ENCODE peak calls at places on chromosome 11, in seven cellular contexts. V is foreskin fibroblast, N is kidney, L is heart left ventricle, I is cardiac fibroblast, H is gastrocnemius medialis, J is A549. B is an unnamed sample.

GRCh38 chr11:58893899-58894298 is 45.4 kb upstream of the GLYATL1 start:
- DNase-seq in V (no peak), N (no peak), L (no peak), I (no peak), H (no peak), J (no peak), B (no peak)

GRCh38 chr11:10265936-10266335 is 28.1 kb downstream of the SBF2 start:
- DNase-seq in V (no peak), N (no peak), L (no peak), I (no peak), H (no peak), J (no peak), B (no peak)

GRCh38 chr11:31798057-31799035 is 12.8 kb downstream of the PAX6 start:
- DNase-seq in V (no peak), N (no peak), L (peak), I (no peak), H (no peak), J (no peak), B (no peak)

GRCh38 chr11:14308114-14308896 is 50.7 kb downstream of the RRAS2 start:
- DNase-seq in V (peak), N (no peak), L (no peak), I (peak), H (no peak), J (peak), B (peak)

GRCh38 chr11:86182976-86183584 is 61.5 kb upstream of the EED start:
- DNase-seq in V (no peak), N (no peak), L (no peak), I (peak), H (no peak), J (no peak), B (no peak)

GRCh38 chr11:76248210-76248609 is 41.9 kb upstream of the WNT11 start:
- DNase-seq in V (no peak), N (peak), L (no peak), I (peak), H (no peak), J (peak), B (no peak)

GRCh38 chr11:11036185-11037161 is 178.6 kb upstream of the ZBED5 start:
- DNase-seq in V (peak), N (no peak), L (peak), I (peak), H (peak), J (peak), B (peak)

GRCh38 chr11:47408598-47409439 is 429 bp downstream of the SLC39A13 start:
- DNase-seq in V (peak), N (peak), L (peak), I (peak), H (peak), J (peak), B (peak)

GRCh38 chr11:92703431-92703830 is 266.0 kb upstream of the MTNR1B start:
- DNase-seq in V (peak), N (no peak), L (no peak), I (peak), H (no peak), J (no peak), B (no peak)

GRCh38 chr11:44785856-44786606 is 59.3 kb downstream of the TSPAN18 start:
- DNase-seq in V (no peak), N (no peak), L (no peak), I (no peak), H (no peak), J (peak), B (no peak)

GRCh38 chr11:69465236-69466000 is 16.0 kb upstream of the LINC01488 start:
- DNase-seq in V (no peak), N (peak), L (no peak), I (no peak), H (no peak), J (no peak), B (no peak)

GRCh38 chr11:103051158-103051801 is 40.7 kb downstream of the DCUN1D5 start:
- DNase-seq in V (no peak), N (no peak), L (no peak), I (no peak), H (no peak), J (no peak), B (no peak)

GRCh38 chr11:67562951-67563350 is 20.7 kb upstream of the GSTP1 start:
- DNase-seq in V (no peak), N (no peak), L (no peak), I (peak), H (no peak), J (no peak), B (no peak)

GRCh38 chr11:44774736-44775135 is 48.0 kb downstream of the TSPAN18 start:
- DNase-seq in V (no peak), N (no peak), L (no peak), I (no peak), H (no peak), J (no peak), B (no peak)

GRCh38 chr11:64642876-64643257 is 51.8 kb downstream of the SLC22A12 start:
- DNase-seq in V (no peak), N (no peak), L (no peak), I (no peak), H (no peak), J (no peak), B (no peak)

GRCh38 chr11:115420524-115420923 is 83.7 kb downstream of the CADM1 start:
- DNase-seq in V (no peak), N (no peak), L (no peak), I (no peak), H (no peak), J (no peak), B (no peak)

GRCh38 chr11:70303070-70303469 is 32.6 kb downstream of the PPFIA1 start:
- DNase-seq in V (peak), N (no peak), L (no peak), I (peak), H (no peak), J (no peak), B (no peak)

GRCh38 chr11:65551572-65552398 is 6.4 kb downstream of the LTBP3 start:
- DNase-seq in V (peak), N (peak), L (peak), I (no peak), H (no peak), J (peak), B (no peak)

DNA sequence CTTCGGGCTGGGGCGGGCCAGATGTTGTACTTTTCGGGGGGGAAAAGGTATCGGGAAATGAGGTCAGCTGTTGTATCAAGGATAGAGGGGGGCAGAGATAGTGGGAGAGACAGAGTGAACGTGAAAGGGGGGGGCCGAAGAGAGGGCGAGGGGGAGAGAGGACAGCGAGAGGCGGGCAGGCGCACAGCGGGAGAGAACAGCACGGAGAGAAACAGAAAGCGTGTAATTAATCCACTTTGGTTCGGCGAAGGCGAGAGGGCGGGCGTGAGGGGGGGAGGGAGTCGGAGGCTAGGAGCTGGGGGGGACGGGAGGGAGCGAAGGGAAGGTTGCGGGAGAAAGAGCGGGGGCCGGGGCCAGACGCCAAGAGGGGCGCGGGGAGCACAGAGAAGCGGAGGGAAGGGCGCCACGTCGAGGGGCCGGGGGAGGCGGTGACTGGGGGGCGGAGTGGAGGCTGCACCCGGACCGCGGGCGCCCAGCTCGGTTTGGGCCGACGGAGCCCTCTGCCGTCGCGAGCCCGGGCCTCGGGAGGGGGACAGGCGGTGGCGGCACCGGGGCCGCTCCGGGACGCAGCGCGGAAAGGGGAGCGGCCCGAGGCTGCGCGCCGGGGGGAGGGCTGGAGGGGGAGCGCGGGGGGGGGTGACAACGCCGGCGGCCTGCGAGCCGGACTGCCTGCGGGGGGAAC is 612 bp downstream of the IGF2 start:
- DNase-seq in V (peak), N (peak), L (no peak), I (no peak), H (no peak), J (no peak), B (no peak)
- TF ChIP-seq CTCF in V (no peak), N (no peak), L (no peak), I (no peak), H (no peak), J (no peak), B (no peak)

GRCh38 chr11:8328231-8328794 is 64.6 kb upstream of the LMO1 start:
- DNase-seq in V (no peak), N (no peak), L (no peak), I (no peak), H (no peak), J (no peak), B (no peak)
- H3K4me3 ChIP-seq in V (no peak), N (no peak), L (no peak), I (no peak), H (no peak), J (no peak), B (no peak)

DNA sequence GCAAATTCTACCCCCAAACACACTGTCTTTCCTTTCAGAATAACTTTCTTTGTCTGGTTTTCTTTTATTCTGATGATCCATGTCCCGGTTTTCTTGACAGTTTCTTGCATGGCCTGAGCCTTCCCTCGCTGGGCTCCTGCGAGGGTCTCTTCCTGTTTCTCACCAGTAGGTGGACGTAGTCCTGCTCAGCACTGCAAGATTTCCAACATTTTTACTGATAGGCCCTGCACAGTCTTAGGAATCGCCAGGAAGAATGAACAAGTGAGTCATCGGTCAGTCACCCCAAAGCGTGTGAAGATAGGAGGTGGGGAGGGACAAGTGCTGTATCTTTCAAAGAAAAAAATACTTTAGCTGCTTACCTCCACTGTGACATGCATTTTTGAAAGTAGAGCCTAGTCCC is 16.9 kb upstream of the KIRREL3 start:
- DNase-seq in V (peak), N (no peak), L (no peak), I (peak), H (no peak), J (peak), B (peak)
- TF ChIP-seq CTCF in V (peak), N (no peak), L (no peak), I (peak), H (no peak), J (peak), B (peak)

GRCh38 chr11:334264-335033 is 13.8 kb upstream of the IFITM3 start:
- DNase-seq in V (no peak), N (no peak), L (no peak), I (no peak), H (no peak), J (no peak), B (no peak)
- H3K4me3 ChIP-seq in V (no peak), N (no peak), L (no peak), I (no peak), H (no peak), J (no peak), B (no peak)

GRCh38 chr11:132312616-132313210 is 942.3 kb downstream of the NTM start:
- DNase-seq in V (peak), N (no peak), L (no peak), I (peak), H (no peak), J (no peak), B (peak)
- TF ChIP-seq CTCF in V (peak), N (peak), L (peak), I (peak), H (no peak), J (no peak), B (peak)

GRCh38 chr11:46295996-46296519 is 18.6 kb downstream of the CREB3L1 start:
- DNase-seq in V (no peak), N (peak), L (no peak), I (no peak), H (no peak), J (no peak), B (no peak)
- H3K4me3 ChIP-seq in V (peak), N (peak), L (peak), I (peak), H (peak), J (peak), B (peak)

GRCh38 chr11:12159351-12160099 is 49.1 kb downstream of the MICAL2 start:
- DNase-seq in V (peak), N (no peak), L (no peak), I (peak), H (peak), J (peak), B (peak)
- TF ChIP-seq CTCF in V (no peak), N (no peak), L (no peak), I (no peak), H (no peak), J (peak), B (no peak)

GRCh38 chr11:3614742-3615171 is 27.0 kb downstream of the ART5 start:
- DNase-seq in V (peak), N (no peak), L (no peak), I (no peak), H (peak), J (no peak), B (no peak)
- H3K4me3 ChIP-seq in V (no peak), N (no peak), L (no peak), I (no peak), H (peak), J (no peak), B (no peak)

GRCh38 chr11:126765196-126765595 is 235.4 kb downstream of the KIRREL3 start:
- DNase-seq in V (no peak), N (no peak), L (no peak), I (no peak), H (no peak), J (no peak), B (no peak)

GRCh38 chr11:126768702-126769101 is 231.9 kb downstream of the KIRREL3 start:
- DNase-seq in V (no peak), N (no peak), L (no peak), I (no peak), H (no peak), J (no peak), B (no peak)

GRCh38 chr11:126772267-126772666 is 228.3 kb downstream of the KIRREL3 start:
- DNase-seq in V (no peak), N (no peak), L (no peak), I (no peak), H (no peak), J (no peak), B (no peak)

GRCh38 chr11:126764221-126764620 is 236.3 kb downstream of the KIRREL3 start:
- DNase-seq in V (peak), N (no peak), L (no peak), I (no peak), H (no peak), J (no peak), B (no peak)

DNA sequence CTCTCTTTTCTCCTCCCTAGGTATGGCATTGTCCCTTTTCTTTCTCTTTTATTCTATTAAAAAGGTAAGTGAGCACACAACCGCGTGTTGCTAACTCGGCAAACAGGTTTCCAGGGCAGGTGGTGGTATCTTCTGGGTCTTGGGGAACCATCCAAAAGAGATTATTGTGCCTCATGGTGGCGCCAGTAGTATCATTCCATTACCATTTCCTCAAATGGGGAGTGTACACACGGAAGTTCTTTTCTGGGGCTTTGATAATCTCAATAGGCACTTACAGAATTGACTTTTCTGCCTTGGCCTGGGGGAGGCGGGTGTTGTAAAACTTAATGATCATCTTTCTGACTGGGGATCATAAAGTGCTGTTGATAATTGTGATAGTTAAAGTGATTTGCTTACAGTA is 234.1 kb downstream of the KIRREL3 start:
- DNase-seq in V (no peak), N (no peak), L (no peak), I (no peak), H (no peak), J (no peak), B (no peak)
- TF ChIP-seq CTCF in V (no peak), N (no peak), L (no peak), I (no peak), H (no peak), J (no peak), B (no peak)

DNA sequence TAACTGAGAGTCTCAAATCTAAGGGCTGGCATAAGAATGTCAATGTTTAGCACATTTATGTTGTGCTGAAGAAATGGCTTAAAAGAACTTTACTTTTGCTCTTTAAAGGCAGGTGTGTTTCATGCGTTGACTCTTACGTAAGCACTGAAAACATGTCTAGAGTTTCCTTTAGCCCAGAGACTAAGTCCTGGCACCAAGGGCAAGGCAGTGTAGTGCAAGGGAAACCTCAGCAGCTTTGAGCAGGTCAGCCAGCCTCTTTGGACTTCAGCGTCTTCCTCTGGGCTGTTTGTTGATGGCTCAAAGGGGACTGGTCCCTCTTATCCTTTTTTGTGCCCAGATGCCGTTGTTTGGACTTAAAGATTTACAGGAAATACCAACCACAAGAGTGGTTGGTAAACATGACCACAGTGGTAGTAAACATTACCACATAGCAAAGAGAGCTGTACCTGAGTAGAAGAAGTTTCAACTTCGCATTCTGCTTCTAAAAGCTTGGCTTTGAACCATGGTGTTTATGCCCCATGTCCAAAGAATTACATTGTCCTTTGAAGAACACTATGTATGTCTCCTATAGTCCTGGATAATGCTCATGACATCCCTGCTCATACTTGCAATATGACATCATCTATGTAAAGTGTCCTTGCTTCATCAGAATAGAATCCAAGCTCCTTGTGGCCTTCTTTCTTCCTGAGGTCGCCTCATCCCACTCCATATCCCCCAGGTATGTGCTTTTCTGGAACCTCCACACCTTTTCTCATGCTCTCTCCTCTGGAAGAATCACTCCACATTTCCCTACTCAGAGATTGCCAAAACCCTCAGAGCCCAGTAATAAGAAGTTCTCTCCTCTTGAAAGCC is 23.5 kb downstream of the TENM4 start:
- DNase-seq in V (peak), N (no peak), L (no peak), I (no peak), H (no peak), J (no peak), B (no peak)
- H3K4me3 ChIP-seq in V (no peak), N (no peak), L (no peak), I (no peak), H (no peak), J (no peak), B (no peak)